ENCODE peak calls at places on chromosomes 12 and 14, in nine cellular contexts. One of them, this sample, is unnamed.

GRCh38 chr12:119301367-119301766 is 33.2 kb upstream of the CCDC60 start:
- DNase-seq in neural progenitor cell: no peak
- DNase-seq in heart left ventricle: no peak
- DNase-seq in endothelial cell: no peak
- DNase-seq in endothelial cell of umbilical vein: no peak
- DNase-seq in lung microvascular endothelial cell: no peak
- DNase-seq in ACHN: no peak
- DNase-seq in CD8-positive, alpha-beta T cell: no peak
- DNase-seq in BE2C: no peak
- DNase-seq in this sample: no peak

GRCh38 chr14:60807971-60808370 is 73.4 kb downstream of the MNAT1 start:
- DNase-seq in BE2C: no peak
- DNase-seq in lung microvascular endothelial cell: peak; percentile 54
- DNase-seq in neural progenitor cell: no peak
- DNase-seq in CD8-positive, alpha-beta T cell: no peak
- DNase-seq in heart left ventricle: no peak
- DNase-seq in endothelial cell of umbilical vein: peak; percentile 47
- DNase-seq in endothelial cell: no peak
- DNase-seq in ACHN: no peak
- DNase-seq in this sample: no peak

GRCh38 chr12:105451211-105451610 is 120.7 kb downstream of the C12orf75 start:
- DNase-seq in ACHN: no peak
- DNase-seq in heart left ventricle: no peak
- DNase-seq in CD8-positive, alpha-beta T cell: no peak
- DNase-seq in lung microvascular endothelial cell: peak; percentile 73
- DNase-seq in BE2C: no peak
- DNase-seq in endothelial cell: no peak
- DNase-seq in endothelial cell of umbilical vein: no peak
- DNase-seq in neural progenitor cell: no peak
- DNase-seq in this sample: no peak

GRCh38 chr14:67395876-67396189 is 16.1 kb downstream of the PLEK2 start:
- DNase-seq in CD8-positive, alpha-beta T cell: no peak
- DNase-seq in BE2C: no peak
- DNase-seq in lung microvascular endothelial cell: peak; percentile 76
- DNase-seq in endothelial cell: no peak
- DNase-seq in heart left ventricle: no peak
- DNase-seq in neural progenitor cell: no peak
- DNase-seq in ACHN: no peak
- DNase-seq in endothelial cell of umbilical vein: peak; percentile 65
- DNase-seq in this sample: no peak

GRCh38 chr14:91249841-91250616 is 5.5 kb upstream of the GPR68 start:
- DNase-seq in CD8-positive, alpha-beta T cell: no peak
- DNase-seq in ACHN: no peak
- DNase-seq in endothelial cell: no peak
- DNase-seq in endothelial cell of umbilical vein: no peak
- DNase-seq in heart left ventricle: no peak
- DNase-seq in neural progenitor cell: peak; percentile 85
- DNase-seq in BE2C: peak; percentile 96
- DNase-seq in lung microvascular endothelial cell: peak; percentile 55
- DNase-seq in this sample: no peak

GRCh38 chr14:56760164-56760914 is 49.9 kb downstream of the OTX2 start:
- DNase-seq in BE2C: no peak
- DNase-seq in lung microvascular endothelial cell: no peak
- DNase-seq in heart left ventricle: no peak
- DNase-seq in ACHN: no peak
- DNase-seq in neural progenitor cell: no peak
- DNase-seq in CD8-positive, alpha-beta T cell: no peak
- DNase-seq in endothelial cell of umbilical vein: no peak
- DNase-seq in endothelial cell: no peak
- DNase-seq in this sample: peak; percentile 74

GRCh38 chr12:5187136-5187535 is 143.5 kb downstream of the KCNA5 start:
- DNase-seq in lung microvascular endothelial cell: no peak
- DNase-seq in heart left ventricle: no peak
- DNase-seq in endothelial cell of umbilical vein: no peak
- DNase-seq in CD8-positive, alpha-beta T cell: no peak
- DNase-seq in endothelial cell: no peak
- DNase-seq in BE2C: no peak
- DNase-seq in neural progenitor cell: no peak
- DNase-seq in ACHN: no peak
- DNase-seq in this sample: no peak

GRCh38 chr12:131592972-131593371 is 117.9 kb upstream of the SFSWAP start:
- DNase-seq in endothelial cell of umbilical vein: no peak
- DNase-seq in heart left ventricle: no peak
- DNase-seq in CD8-positive, alpha-beta T cell: no peak
- DNase-seq in ACHN: no peak
- DNase-seq in neural progenitor cell: no peak
- DNase-seq in lung microvascular endothelial cell: no peak
- DNase-seq in endothelial cell: no peak
- DNase-seq in BE2C: no peak
- DNase-seq in this sample: no peak

This sample was measured in WERI-Rb-1.